ENCODE peak calls at places on chromosomes 7 and 10, in five cellular contexts. B is lower lobe of right lung; Y is activated T-cell treated with anti-CD3 and anti-CD28 coated beads, Interleukin-2, amount 50 U/mL, for 48 hours; R is progenitor cell of endocrine pancreas; L is astrocyte of the spinal cord. H is an unnamed sample.

GRCh38 chr10:99660662-99661369 is 1.5 kb downstream of the ENTPD7 start:
- DNase-seq in B (no peak), Y (no peak), R (no peak), L (peak; percentile 32), H (no peak)

GRCh38 chr7:64733550-64734240 is 60.5 kb upstream of the ZNF138 start:
- DNase-seq in B (no peak), Y (no peak), R (no peak), L (no peak), H (no peak)

GRCh38 chr7:1192171-1192676 is 32.2 kb upstream of the ZFAND2A start:
- DNase-seq in B (no peak), Y (peak; percentile 36), R (no peak), L (peak; percentile 77), H (no peak)

GRCh38 chr10:3310016-3310415 is 137.4 kb upstream of the PITRM1 start:
- DNase-seq in B (no peak), Y (no peak), R (no peak), L (no peak), H (no peak)

GRCh38 chr7:2321020-2321419 is 6.8 kb upstream of the SNX8 start:
- DNase-seq in B (no peak), Y (no peak), R (no peak), L (no peak), H (no peak)

GRCh38 chr10:132631348-132631735 is 93.8 kb downstream of the INPP5A start:
- DNase-seq in B (peak; percentile 54), Y (no peak), R (no peak), L (no peak), H (no peak)

GRCh38 chr7:2017914-2018785 is 214.6 kb downstream of the MAD1L1 start:
- DNase-seq in B (peak; percentile 44), Y (no peak), R (no peak), L (no peak), H (peak; percentile 18)

GRCh38 chr10:48242160-48242904 is 32.2 kb downstream of the FRMPD2 start:
- DNase-seq in B (no peak), Y (no peak), R (no peak), L (no peak), H (no peak)

GRCh38 chr7:93821463-93821862 is 69.1 kb downstream of the TFPI2 start:
- DNase-seq in B (no peak), Y (no peak), R (no peak), L (no peak), H (no peak)

GRCh38 chr7:155825346-155825745 is 13.1 kb upstream of the SHH start:
- DNase-seq in B (no peak), Y (no peak), R (no peak), L (no peak), H (no peak)

H was measured in mesothelial cell of epicardium.